ENCODE peak calls at places on chromosomes 16 and 17, in four cellular contexts. X is Peyer's patch, S is right atrium auricular region, N is A549. O is an unnamed sample.

GRCh38 chr17:43517615-43518386 is 28.3 kb downstream of the ETV4 start:
- DNase-seq in X (no peak), S (no peak), N (no peak), O (no peak)

GRCh38 chr17:1041746-1042145 is 44.8 kb downstream of the TIMM22 start:
- DNase-seq in X (no peak), S (no peak), N (no peak), O (no peak)

GRCh38 chr17:78973792-78974520 is 5.8 kb downstream of the LGALS3BP start:
- DNase-seq in X (no peak), S (no peak), N (no peak), O (no peak)

GRCh38 chr17:32211671-32212070 is 54.0 kb upstream of the RHBDL3 start:
- DNase-seq in X (no peak), S (no peak), N (no peak), O (no peak)

GRCh38 chr16:55297062-55297909 is 26.7 kb upstream of the IRX6 start:
- DNase-seq in X (no peak), S (no peak), N (no peak), O (no peak)

GRCh38 chr17:51351090-51351489 is 90.7 kb downstream of the UTP18 start:
- DNase-seq in X (no peak), S (no peak), N (no peak), O (no peak)

GRCh38 chr17:21357696-21358095 is 18.5 kb upstream of the KCNJ12 start:
- DNase-seq in X (no peak), S (no peak), N (no peak), O (no peak)

GRCh38 chr16:58464047-58464915 is 35.7 kb upstream of the NDRG4 start:
- DNase-seq in X (no peak), S (no peak), N (no peak), O (peak)

GRCh38 chr17:31274252-31274651 is 22.8 kb downstream of the OMG start:
- DNase-seq in X (no peak), S (no peak), N (no peak), O (no peak)

GRCh38 chr17:81840826-81841778 is 6.3 kb upstream of the PPP1R27 start:
- DNase-seq in X (no peak), S (no peak), N (no peak), O (no peak)

GRCh38 chr17:41800601-41801373 is 11.0 kb downstream of the P3H4 start:
- DNase-seq in X (peak), S (no peak), N (peak), O (no peak)

GRCh38 chr17:72562628-72563188 is 441.9 kb downstream of the SOX9 start:
- DNase-seq in X (no peak), S (no peak), N (no peak), O (no peak)

GRCh38 chr16:28292731-28293588 is 635 bp downstream of the SBK1 start:
- DNase-seq in X (no peak), S (no peak), N (no peak), O (no peak)

GRCh38 chr17:80718428-80718827 is 173.8 kb downstream of the RPTOR start:
- DNase-seq in X (no peak), S (peak), N (no peak), O (no peak)

GRCh38 chr17:41621916-41622315 is 2.5 kb downstream of the KRT17 start:
- DNase-seq in X (no peak), S (no peak), N (no peak), O (no peak)

GRCh38 chr17:27296427-27296979 is 2.6 kb downstream of the WSB1 start:
- DNase-seq in X (no peak), S (no peak), N (peak), O (no peak)

GRCh38 chr17:15951368-15952047 is 6.6 kb downstream of the ADORA2B start:
- DNase-seq in X (no peak), S (no peak), N (no peak), O (no peak)

GRCh38 chr16:64975821-64976220 is 146.0 kb downstream of the CDH11 start:
- DNase-seq in X (no peak), S (no peak), N (no peak), O (no peak)

GRCh38 chr16:57826706-57827625 is 24.7 kb upstream of the KIFC3 start:
- DNase-seq in X (peak), S (no peak), N (no peak), O (no peak)

GRCh38 chr17:28745777-28746473 is 2.1 kb downstream of the TRAF4 start:
- DNase-seq in X (peak), S (no peak), N (no peak), O (no peak)

GRCh38 chr17:70881093-70881492 is 711.8 kb downstream of the KCNJ2 start:
- DNase-seq in X (no peak), S (no peak), N (no peak), O (no peak)

GRCh38 chr16:53498984-53499383 is 4.0 kb downstream of the AKTIP start:
- DNase-seq in X (no peak), S (no peak), N (no peak), O (no peak)

GRCh38 chr16:47847220-47847970 is 308.4 kb downstream of the ABCC12 start:
- DNase-seq in X (no peak), S (no peak), N (no peak), O (no peak)

GRCh38 chr16:678209-678857 is 1.9 kb upstream of the STUB1 start:
- DNase-seq in X (peak), S (no peak), N (no peak), O (no peak)

GRCh38 chr17:77479372-77479781 is 338.6 kb downstream of the SEC14L1 start:
- DNase-seq in X (no peak), S (no peak), N (no peak), O (no peak)

GRCh38 chr17:31444026-31444425 is 52.6 kb downstream of the RAB11FIP4 start:
- DNase-seq in X (no peak), S (no peak), N (no peak), O (no peak)

GRCh38 chr17:54795046-54795445 is 105.6 kb upstream of the TOM1L1 start:
- DNase-seq in X (no peak), S (no peak), N (no peak), O (no peak)

GRCh38 chr17:48102700-48103378 is 1.6 kb upstream of the CBX1 start:
- DNase-seq in X (no peak), S (no peak), N (no peak), O (peak)

GRCh38 chr17:64377769-64378282 is 12.8 kb downstream of the PECAM1 start:
- DNase-seq in X (no peak), S (no peak), N (no peak), O (no peak)

GRCh38 chr16:24514096-24514495 is 25.3 kb upstream of the RBBP6 start:
- DNase-seq in X (no peak), S (no peak), N (no peak), O (no peak)

GRCh38 chr17:72591500-72592241 is 470.9 kb downstream of the SOX9 start:
- DNase-seq in X (no peak), S (no peak), N (no peak), O (no peak)

GRCh38 chr16:83813818-83814653 is 6.3 kb downstream of the HSBP1 start:
- DNase-seq in X (no peak), S (peak), N (peak), O (no peak)

GRCh38 chr17:45284176-45285140 is 22.6 kb upstream of the SPATA32 start:
- DNase-seq in X (peak), S (no peak), N (no peak), O (no peak)

GRCh38 chr17:50221500-50222480 is 20.4 kb upstream of the COL1A1 start:
- DNase-seq in X (peak), S (peak), N (no peak), O (no peak)

GRCh38 chr16:71916397-71916920 is 21.1 kb downstream of the IST1 start:
- DNase-seq in X (no peak), S (no peak), N (no peak), O (no peak)

GRCh38 chr17:17929655-17930380 is 42.4 kb downstream of the TOM1L2 start:
- DNase-seq in X (peak), S (no peak), N (no peak), O (no peak)

GRCh38 chr17:69213059-69213813 is 15.4 kb downstream of the ABCA10 start:
- DNase-seq in X (no peak), S (no peak), N (no peak), O (no peak)

GRCh38 chr17:27533874-27534815 is 77.9 kb downstream of the KSR1 start:
- DNase-seq in X (no peak), S (no peak), N (no peak), O (no peak)

GRCh38 chr16:22274916-22275315 is 22.3 kb upstream of the POLR3E start:
- DNase-seq in X (no peak), S (no peak), N (no peak), O (no peak)

GRCh38 chr16:22278841-22279240 is 18.4 kb upstream of the POLR3E start:
- DNase-seq in X (no peak), S (no peak), N (no peak), O (no peak)

GRCh38 chr16:22282254-22282892 is 14.8 kb upstream of the POLR3E start:
- DNase-seq in X (no peak), S (no peak), N (no peak), O (no peak)

DNA sequence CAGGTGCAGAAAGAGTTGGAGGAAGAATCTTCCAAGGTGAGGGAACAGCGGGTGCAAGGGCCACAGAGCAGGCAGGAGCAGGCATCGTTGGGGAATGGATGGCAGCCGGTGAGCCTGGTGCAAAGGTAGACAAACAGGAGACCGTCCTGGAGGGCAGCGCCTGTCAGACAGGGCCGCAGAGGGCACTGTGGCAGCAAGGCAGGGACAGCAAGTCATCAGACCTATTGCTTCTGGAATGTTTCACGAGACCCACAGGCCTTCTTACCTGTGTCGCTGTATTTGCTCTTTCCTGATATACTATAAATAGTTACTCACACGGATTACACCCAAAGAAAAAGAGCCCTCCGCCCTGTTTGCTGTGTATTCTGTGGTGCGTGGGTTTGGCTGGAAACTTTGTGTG is 18.8 kb upstream of the POLR3E start:
- DNase-seq in X (no peak), S (no peak), N (no peak), O (no peak)
- TF ChIP-seq CTCF in X (no peak), S (no peak), N (no peak), O (no peak)

DNA sequence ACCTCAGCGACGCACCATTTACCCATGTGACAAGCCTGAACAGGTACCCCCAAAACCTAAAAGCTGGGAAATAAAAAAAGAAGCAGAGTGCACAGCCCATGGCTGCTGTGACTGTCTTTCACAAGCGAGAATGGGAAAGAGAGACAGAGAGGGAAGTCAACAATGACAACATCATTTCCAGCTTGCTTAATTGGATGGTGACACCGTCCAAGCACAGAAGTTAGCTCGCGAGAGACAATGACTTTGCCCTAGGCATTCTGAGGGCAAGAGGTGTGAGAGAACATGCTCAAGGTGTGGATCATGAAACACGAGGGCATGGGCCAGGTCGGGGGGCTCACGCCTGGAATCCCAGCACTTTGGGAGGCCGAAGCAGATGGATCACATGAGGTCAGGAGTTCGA is 19.3 kb upstream of the NSMCE1 start:
- DNase-seq in X (no peak), S (peak), N (no peak), O (no peak)
- TF ChIP-seq CTCF in X (no peak), S (no peak), N (no peak), O (no peak)

GRCh38 chr17:66900126-66901010 is 64.1 kb upstream of the CACNG4 start:
- DNase-seq in X (no peak), S (no peak), N (peak), O (no peak)
- TF ChIP-seq CTCF in X (peak), S (no peak), N (peak), O (no peak)

DNA sequence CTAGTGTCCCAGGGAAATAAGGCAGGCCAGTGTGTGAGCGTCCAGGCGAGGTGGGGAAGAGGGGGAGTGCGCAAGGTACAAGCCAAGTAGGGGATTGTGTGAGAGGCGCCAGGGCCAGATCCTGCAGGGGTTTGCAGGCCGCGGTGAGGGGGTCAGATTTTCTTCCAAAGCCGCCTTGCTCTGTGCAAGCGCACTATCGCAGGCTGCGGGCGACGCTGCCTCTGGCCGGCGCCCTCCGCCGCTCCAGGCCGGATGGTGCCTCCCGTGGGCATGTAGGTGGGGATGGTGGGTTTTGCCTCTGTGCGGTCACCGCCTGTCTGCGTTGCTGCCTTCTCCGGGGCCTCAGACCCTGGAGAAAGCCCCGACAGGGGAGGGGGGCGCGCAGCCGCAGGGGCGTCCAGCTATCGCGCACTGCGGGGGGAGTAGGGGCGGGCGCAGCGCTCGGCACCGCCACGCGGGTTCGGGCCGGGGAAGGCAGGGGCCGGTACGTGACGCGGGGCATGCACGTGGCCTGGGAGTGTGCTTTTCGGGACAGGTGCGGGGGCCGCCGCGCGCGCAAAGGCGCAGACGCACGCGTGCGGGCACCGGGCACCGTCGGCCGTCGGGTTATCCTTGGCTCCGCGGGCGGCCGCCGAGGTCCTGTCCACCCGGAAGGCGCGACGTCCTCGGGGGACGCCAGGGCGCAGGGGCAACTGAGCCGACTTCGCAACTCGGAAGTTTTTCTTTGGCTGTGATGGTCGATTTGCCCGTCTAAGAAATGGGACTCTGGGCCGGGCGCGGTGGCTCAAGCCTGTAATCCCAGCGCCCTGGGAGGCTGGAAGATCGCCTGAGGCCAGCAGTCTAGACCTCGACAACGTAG is 1.1 kb upstream of the HAPSTR1 start:
- DNase-seq in X (peak), S (peak), N (no peak), O (peak)
- TF ChIP-seq CTCF in X (no peak), S (no peak), N (no peak), O (no peak)

GRCh38 chr16:75924397-75924796 is 198.1 kb upstream of the CPHXL start:
- DNase-seq in X (no peak), S (no peak), N (no peak), O (no peak)
- TF ChIP-seq CTCF in X (no peak), S (no peak), N (no peak), O (no peak)

GRCh38 chr16:73569266-73569665 is 521.3 kb upstream of the ZFHX3 start:
- DNase-seq in X (no peak), S (no peak), N (no peak), O (no peak)

GRCh38 chr16:73563709-73564108 is 515.8 kb upstream of the ZFHX3 start:
- DNase-seq in X (no peak), S (no peak), N (no peak), O (no peak)

GRCh38 chr16:73568769-73569168 is 520.8 kb upstream of the ZFHX3 start:
- DNase-seq in X (no peak), S (no peak), N (no peak), O (no peak)

GRCh38 chr16:73565925-73566324 is 518.0 kb upstream of the ZFHX3 start:
- DNase-seq in X (no peak), S (no peak), N (no peak), O (no peak)

GRCh38 chr16:73565263-73565662 is 517.3 kb upstream of the ZFHX3 start:
- DNase-seq in X (no peak), S (no peak), N (no peak), O (no peak)
- TF ChIP-seq CTCF in X (no peak), S (no peak), N (peak), O (no peak)

GRCh38 chr16:30186782-30187555 is 3.6 kb downstream of the CORO1A start:
- DNase-seq in X (peak), S (no peak), N (peak), O (peak)
- TF ChIP-seq CTCF in X (peak), S (peak), N (peak), O (peak)